ENCODE peak calls at places on chromosomes 13 and 19, in ten cellular contexts. One of them, this sample, is unnamed.

GRCh38 chr13:22240716-22241115 is 569.8 kb downstream of the FGF9 start:
- DNase-seq in GM23248: no peak
- DNase-seq in heart left ventricle: no peak
- DNase-seq in PC-9: no peak
- DNase-seq in CD8-positive, alpha-beta memory T cell: no peak
- DNase-seq in left ventricle myocardium inferior: no peak
- DNase-seq in ascending aorta: no peak
- DNase-seq in tibial nerve: no peak
- DNase-seq in tibial artery: no peak
- DNase-seq in left lung: no peak
- DNase-seq in this sample: no peak

GRCh38 chr19:18644144-18645034 is 7.6 kb downstream of the KLHL26 start:
- DNase-seq in GM23248: peak; percentile 54
- DNase-seq in heart left ventricle: no peak
- DNase-seq in PC-9: no peak
- DNase-seq in CD8-positive, alpha-beta memory T cell: no peak
- DNase-seq in left ventricle myocardium inferior: no peak
- DNase-seq in ascending aorta: no peak
- DNase-seq in tibial nerve: peak; percentile 36
- DNase-seq in tibial artery: no peak
- DNase-seq in left lung: no peak
- DNase-seq in this sample: no peak

GRCh38 chr13:26707122-26708006 is 53.2 kb downstream of the GPR12 start:
- DNase-seq in GM23248: peak; percentile 73
- DNase-seq in heart left ventricle: peak; percentile 42
- DNase-seq in PC-9: no peak
- DNase-seq in CD8-positive, alpha-beta memory T cell: peak; percentile 33
- DNase-seq in left ventricle myocardium inferior: no peak
- DNase-seq in ascending aorta: no peak
- DNase-seq in tibial nerve: peak; percentile 24
- DNase-seq in tibial artery: no peak
- DNase-seq in left lung: no peak
- DNase-seq in this sample: peak; percentile 88

GRCh38 chr13:113433391-113433916 is 19.8 kb downstream of the ADPRHL1 start:
- DNase-seq in GM23248: no peak
- DNase-seq in heart left ventricle: peak; percentile 10
- DNase-seq in PC-9: no peak
- DNase-seq in CD8-positive, alpha-beta memory T cell: no peak
- DNase-seq in left ventricle myocardium inferior: no peak
- DNase-seq in ascending aorta: no peak
- DNase-seq in tibial nerve: no peak
- DNase-seq in tibial artery: no peak
- DNase-seq in left lung: no peak
- DNase-seq in this sample: peak; percentile 37

GRCh38 chr19:38076337-38076736 is 147.7 kb downstream of the DPF1 start:
- DNase-seq in GM23248: no peak
- DNase-seq in heart left ventricle: no peak
- DNase-seq in PC-9: no peak
- DNase-seq in CD8-positive, alpha-beta memory T cell: no peak
- DNase-seq in left ventricle myocardium inferior: no peak
- DNase-seq in ascending aorta: no peak
- DNase-seq in tibial nerve: no peak
- DNase-seq in tibial artery: no peak
- DNase-seq in left lung: no peak
- DNase-seq in this sample: no peak

GRCh38 chr13:35789335-35790166 is 313.1 kb upstream of the MAB21L1 start:
- DNase-seq in GM23248: peak; percentile 66
- DNase-seq in heart left ventricle: no peak
- DNase-seq in PC-9: no peak
- DNase-seq in CD8-positive, alpha-beta memory T cell: no peak
- DNase-seq in left ventricle myocardium inferior: no peak
- DNase-seq in ascending aorta: no peak
- DNase-seq in tibial nerve: no peak
- DNase-seq in tibial artery: no peak
- DNase-seq in left lung: no peak
- DNase-seq in this sample: no peak

GRCh38 chr19:5313307-5313706 is 27.3 kb downstream of the PTPRS start:
- DNase-seq in GM23248: no peak
- DNase-seq in heart left ventricle: no peak
- DNase-seq in PC-9: no peak
- DNase-seq in CD8-positive, alpha-beta memory T cell: no peak
- DNase-seq in left ventricle myocardium inferior: no peak
- DNase-seq in ascending aorta: no peak
- DNase-seq in tibial nerve: no peak
- DNase-seq in tibial artery: no peak
- DNase-seq in left lung: peak; percentile 68
- DNase-seq in this sample: no peak

GRCh38 chr19:33821871-33822270 is 25.2 kb downstream of the KCTD15 start:
- DNase-seq in GM23248: peak; percentile 44
- DNase-seq in heart left ventricle: no peak
- DNase-seq in PC-9: no peak
- DNase-seq in CD8-positive, alpha-beta memory T cell: no peak
- DNase-seq in left ventricle myocardium inferior: no peak
- DNase-seq in ascending aorta: no peak
- DNase-seq in tibial nerve: no peak
- DNase-seq in tibial artery: no peak
- DNase-seq in left lung: no peak
- DNase-seq in this sample: no peak

GRCh38 chr13:88552966-88553365 is 881.8 kb downstream of the SLITRK5 start:
- DNase-seq in GM23248: no peak
- DNase-seq in heart left ventricle: no peak
- DNase-seq in PC-9: no peak
- DNase-seq in CD8-positive, alpha-beta memory T cell: no peak
- DNase-seq in left ventricle myocardium inferior: no peak
- DNase-seq in ascending aorta: no peak
- DNase-seq in tibial nerve: no peak
- DNase-seq in tibial artery: no peak
- DNase-seq in left lung: no peak
- DNase-seq in this sample: no peak

GRCh38 chr13:23432589-23432988 is 913 bp downstream of the SACS start:
- DNase-seq in GM23248: no peak
- DNase-seq in heart left ventricle: no peak
- DNase-seq in PC-9: no peak
- DNase-seq in CD8-positive, alpha-beta memory T cell: no peak
- DNase-seq in left ventricle myocardium inferior: no peak
- DNase-seq in ascending aorta: no peak
- DNase-seq in tibial nerve: no peak
- DNase-seq in tibial artery: no peak
- DNase-seq in left lung: no peak
- DNase-seq in this sample: peak; percentile 28

GRCh38 chr13:23430664-23431063 is 2.8 kb downstream of the SACS start:
- DNase-seq in GM23248: no peak
- DNase-seq in heart left ventricle: no peak
- DNase-seq in PC-9: no peak
- DNase-seq in CD8-positive, alpha-beta memory T cell: no peak
- DNase-seq in left ventricle myocardium inferior: no peak
- DNase-seq in ascending aorta: no peak
- DNase-seq in tibial nerve: no peak
- DNase-seq in tibial artery: no peak
- DNase-seq in left lung: no peak
- DNase-seq in this sample: peak; percentile 1

GRCh38 chr13:23434431-23434830 is 929 bp upstream of the SACS start:
- DNase-seq in GM23248: no peak
- DNase-seq in heart left ventricle: no peak
- DNase-seq in PC-9: no peak
- DNase-seq in CD8-positive, alpha-beta memory T cell: no peak
- DNase-seq in left ventricle myocardium inferior: no peak
- DNase-seq in ascending aorta: no peak
- DNase-seq in tibial nerve: no peak
- DNase-seq in tibial artery: no peak
- DNase-seq in left lung: no peak
- DNase-seq in this sample: no peak

GRCh38 chr13:23436680-23437079 is 3.2 kb upstream of the SACS start:
- DNase-seq in GM23248: no peak
- DNase-seq in heart left ventricle: no peak
- DNase-seq in PC-9: no peak
- DNase-seq in CD8-positive, alpha-beta memory T cell: no peak
- DNase-seq in left ventricle myocardium inferior: no peak
- DNase-seq in ascending aorta: no peak
- DNase-seq in tibial nerve: no peak
- DNase-seq in tibial artery: no peak
- DNase-seq in left lung: no peak
- DNase-seq in this sample: no peak

DNA sequence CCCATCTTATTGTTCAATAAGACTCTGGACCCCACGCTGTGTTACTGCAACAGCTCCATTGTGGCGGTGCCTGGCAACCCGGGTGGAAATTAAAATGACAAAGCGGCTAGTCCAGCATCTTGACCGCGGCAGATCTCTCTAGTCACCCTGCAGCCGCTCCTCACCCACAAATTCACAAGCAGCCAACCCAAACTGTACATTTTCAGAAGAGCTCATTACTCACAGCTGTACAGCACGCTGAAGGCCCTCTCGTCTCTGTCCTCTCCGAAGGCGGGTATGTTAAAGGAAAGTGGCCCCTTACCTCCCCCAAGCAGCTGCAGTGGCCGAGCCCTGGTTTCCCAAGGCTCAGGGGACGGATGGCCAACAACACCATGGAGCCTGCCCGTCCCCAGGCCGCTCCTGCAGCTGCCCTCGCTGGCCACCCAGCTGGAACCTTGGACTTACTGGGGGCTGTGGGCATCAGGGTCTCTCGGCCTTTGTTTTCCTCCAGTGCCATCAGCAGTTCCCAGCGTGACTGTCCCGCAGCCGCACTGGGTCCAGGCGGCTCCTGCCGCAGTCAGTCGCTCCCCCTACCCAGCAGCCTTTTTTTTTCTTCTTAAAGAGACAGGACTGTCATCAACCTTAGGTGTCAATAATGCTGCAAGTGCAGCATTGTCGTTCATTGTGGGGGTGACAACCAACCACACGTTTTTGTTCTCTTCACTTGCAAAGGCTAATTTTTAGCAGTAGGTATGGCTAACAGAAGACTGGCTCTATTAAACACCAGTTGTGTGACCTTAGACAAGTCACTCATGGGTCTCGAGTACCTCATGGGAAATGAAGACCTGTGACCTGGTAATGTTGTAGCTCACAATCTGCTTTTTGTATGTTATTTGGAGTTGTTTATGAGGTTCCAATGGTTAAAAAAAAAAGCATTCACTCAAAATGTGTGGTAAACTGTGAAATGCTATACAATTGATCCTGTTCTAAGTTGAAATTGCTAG is at the start of gene SACS:
- DNase-seq in GM23248: peak; percentile 86
- DNase-seq in heart left ventricle: no peak
- DNase-seq in PC-9: no peak
- DNase-seq in CD8-positive, alpha-beta memory T cell: no peak
- DNase-seq in left ventricle myocardium inferior: no peak
- DNase-seq in ascending aorta: no peak
- DNase-seq in tibial nerve: no peak
- DNase-seq in tibial artery: no peak
- DNase-seq in left lung: no peak
- DNase-seq in this sample: peak; percentile 94
- H3K4me1 ChIP-seq in GM23248: peaks cover 9% of the 10 kb centered on the region
- H3K4me1 ChIP-seq in heart left ventricle: peaks cover 8% of the 10 kb centered on the region
- H3K4me1 ChIP-seq in PC-9: no peaks in the 10 kb centered on the region
- H3K4me1 ChIP-seq in CD8-positive, alpha-beta memory T cell: no peaks in the 10 kb centered on the region
- H3K4me1 ChIP-seq in left ventricle myocardium inferior: peaks cover 20% of the 10 kb centered on the region
- H3K4me1 ChIP-seq in ascending aorta: no peaks in the 10 kb centered on the region
- H3K4me1 ChIP-seq in tibial nerve: no peaks in the 10 kb centered on the region
- H3K4me1 ChIP-seq in tibial artery: no peaks in the 10 kb centered on the region
- H3K4me1 ChIP-seq in left lung: no peaks in the 10 kb centered on the region
- H3K4me1 ChIP-seq in this sample: no peaks in the 10 kb centered on the region

GRCh38 chr19:50026550-50026906 is 723 bp downstream of the ZNF473 start:
- DNase-seq in GM23248: no peak
- DNase-seq in heart left ventricle: no peak
- DNase-seq in PC-9: no peak
- DNase-seq in CD8-positive, alpha-beta memory T cell: no peak
- DNase-seq in left ventricle myocardium inferior: no peak
- DNase-seq in ascending aorta: no peak
- DNase-seq in tibial nerve: no peak
- DNase-seq in tibial artery: no peak
- DNase-seq in left lung: no peak
- DNase-seq in this sample: no peak
- H3K27me3 ChIP-seq in GM23248: no peaks in the 10 kb centered on the region
- H3K27me3 ChIP-seq in heart left ventricle: no peaks in the 10 kb centered on the region
- H3K27me3 ChIP-seq in PC-9: no peaks in the 10 kb centered on the region
- H3K27me3 ChIP-seq in CD8-positive, alpha-beta memory T cell: no peaks in the 10 kb centered on the region
- H3K27me3 ChIP-seq in left ventricle myocardium inferior: no peaks in the 10 kb centered on the region
- H3K27me3 ChIP-seq in ascending aorta: no peaks in the 10 kb centered on the region
- H3K27me3 ChIP-seq in tibial nerve: no peaks in the 10 kb centered on the region
- H3K27me3 ChIP-seq in tibial artery: no peaks in the 10 kb centered on the region
- H3K27me3 ChIP-seq in left lung: no peaks in the 10 kb centered on the region
- H3K27me3 ChIP-seq in this sample: no peaks in the 10 kb centered on the region

GRCh38 chr19:2542341-2543069 is 66.6 kb downstream of the GADD45B start:
- DNase-seq in GM23248: no peak
- DNase-seq in heart left ventricle: no peak
- DNase-seq in PC-9: no peak
- DNase-seq in CD8-positive, alpha-beta memory T cell: no peak
- DNase-seq in left ventricle myocardium inferior: peak; percentile 20
- DNase-seq in ascending aorta: no peak
- DNase-seq in tibial nerve: no peak
- DNase-seq in tibial artery: no peak
- DNase-seq in left lung: peak; percentile 28
- DNase-seq in this sample: peak; percentile 72
- H3K4me1 ChIP-seq in GM23248: peaks cover 49% of the 10 kb centered on the region
- H3K4me1 ChIP-seq in heart left ventricle: peaks cover 69% of the 10 kb centered on the region
- H3K4me1 ChIP-seq in PC-9: peaks cover 47% of the 10 kb centered on the region
- H3K4me1 ChIP-seq in CD8-positive, alpha-beta memory T cell: peaks cover 10% of the 10 kb centered on the region
- H3K4me1 ChIP-seq in left ventricle myocardium inferior: peaks cover 76% of the 10 kb centered on the region
- H3K4me1 ChIP-seq in ascending aorta: peaks cover 64% of the 10 kb centered on the region
- H3K4me1 ChIP-seq in tibial nerve: peaks cover 2% of the 10 kb centered on the region
- H3K4me1 ChIP-seq in tibial artery: peaks cover 17% of the 10 kb centered on the region
- H3K4me1 ChIP-seq in left lung: peaks cover 77% of the 10 kb centered on the region
- H3K4me1 ChIP-seq in this sample: peaks cover 6% of the 10 kb centered on the region

DNA sequence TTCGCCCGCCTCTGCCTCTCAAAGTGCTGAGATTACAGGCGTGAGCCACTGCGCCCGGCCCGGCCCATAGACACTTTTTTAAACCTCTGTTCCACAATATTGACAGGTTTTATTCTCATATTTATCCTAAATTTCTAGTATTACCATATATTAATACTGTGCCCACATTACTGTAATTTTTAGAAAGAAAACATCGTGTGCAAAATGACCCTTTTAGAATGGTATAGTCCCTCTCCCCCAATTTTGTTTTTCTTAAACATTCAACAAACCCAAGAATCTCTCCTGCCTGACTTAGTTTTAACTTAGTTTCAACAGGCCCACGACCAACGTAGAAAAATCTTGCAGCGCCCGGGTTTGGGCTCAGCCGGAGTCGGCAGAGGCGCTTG is 9.1 kb downstream of the CDX2 start:
- DNase-seq in GM23248: no peak
- DNase-seq in heart left ventricle: no peak
- DNase-seq in PC-9: no peak
- DNase-seq in CD8-positive, alpha-beta memory T cell: no peak
- DNase-seq in left ventricle myocardium inferior: no peak
- DNase-seq in ascending aorta: no peak
- DNase-seq in tibial nerve: no peak
- DNase-seq in tibial artery: no peak
- DNase-seq in left lung: no peak
- DNase-seq in this sample: no peak
- H3K27me3 ChIP-seq in GM23248: peaks cover 95% of the 10 kb centered on the region
- H3K27me3 ChIP-seq in heart left ventricle: peaks cover 58% of the 10 kb centered on the region
- H3K27me3 ChIP-seq in PC-9: peaks cover 3% of the 10 kb centered on the region
- H3K27me3 ChIP-seq in CD8-positive, alpha-beta memory T cell: peaks cover 32% of the 10 kb centered on the region
- H3K27me3 ChIP-seq in left ventricle myocardium inferior: peaks cover 100% of the 10 kb centered on the region
- H3K27me3 ChIP-seq in ascending aorta: peaks cover 28% of the 10 kb centered on the region
- H3K27me3 ChIP-seq in tibial nerve: peaks cover 100% of the 10 kb centered on the region
- H3K27me3 ChIP-seq in tibial artery: peaks cover 88% of the 10 kb centered on the region
- H3K27me3 ChIP-seq in left lung: peaks cover 96% of the 10 kb centered on the region
- H3K27me3 ChIP-seq in this sample: peaks cover 100% of the 10 kb centered on the region

This sample was measured in endodermal cell.